ENCODE peak calls at places on chromosome 18, in ten cellular contexts. T, K, H, Z, D, P, S, C, F and I are unnamed samples.

GRCh38 chr18:44725300-44726096 is 44.8 kb downstream of the SETBP1 start:
- DNase-seq in K (peak), P (peak), F (no peak), T (no peak), C (peak), D (no peak), H (peak), S (peak), Z (no peak), I (no peak)

GRCh38 chr18:78632111-78632541 is 347.5 kb upstream of the SALL3 start:
- DNase-seq in F (no peak), C (no peak), T (no peak), K (no peak), H (no peak), Z (no peak), P (no peak), D (no peak), S (no peak), I (no peak)

GRCh38 chr18:48813833-48814489 is 136.8 kb downstream of the SMAD7 start:
- DNase-seq in P (no peak), Z (no peak), D (no peak), S (peak), C (no peak), H (no peak), K (no peak), F (no peak), T (no peak), I (no peak)

GRCh38 chr18:79791141-79791972 is 6.4 kb upstream of the KCNG2 start:
- DNase-seq in S (no peak), D (no peak), Z (no peak), F (peak), H (peak), C (no peak), P (peak), K (no peak), T (no peak), I (no peak)

GRCh38 chr18:54769526-54770464 is 58.5 kb upstream of the RAB27B start:
- DNase-seq in H (no peak), F (no peak), T (no peak), P (no peak), S (no peak), K (no peak), D (no peak), C (no peak), Z (no peak), I (no peak)

GRCh38 chr18:48808476-48808875 is 142.3 kb downstream of the SMAD7 start:
- DNase-seq in Z (no peak), F (no peak), T (no peak), H (no peak), D (no peak), P (no peak), S (no peak), C (no peak), K (no peak), I (no peak)

GRCh38 chr18:55144226-55144625 is 185.0 kb upstream of the CCDC68 start:
- DNase-seq in H (no peak), P (no peak), C (no peak), K (no peak), F (no peak), T (no peak), Z (no peak), S (no peak), D (no peak), I (no peak)

GRCh38 chr18:3044931-3045698 is 32.2 kb upstream of the LPIN2 start:
- DNase-seq in P (peak), Z (no peak), C (no peak), T (no peak), D (no peak), F (no peak), K (no peak), S (peak), H (no peak), I (peak)

GRCh38 chr18:27198036-27198435 is 12.9 kb upstream of the CHST9 start:
- DNase-seq in P (no peak), C (no peak), Z (no peak), H (no peak), K (no peak), S (no peak), T (no peak), D (no peak), F (no peak), I (no peak)

GRCh38 chr18:22710628-22711380 is 222.3 kb upstream of the RBBP8 start:
- DNase-seq in H (peak), P (no peak), C (no peak), F (no peak), S (peak), D (no peak), T (no peak), K (no peak), Z (no peak), I (peak)

GRCh38 chr18:25449046-25449445 is 97.1 kb upstream of the ZNF521 start:
- DNase-seq in P (no peak), K (no peak), S (peak), C (no peak), D (no peak), T (no peak), H (no peak), Z (no peak), F (no peak), I (no peak)

GRCh38 chr18:28015671-28016070 is 161.3 kb downstream of the CDH2 start:
- DNase-seq in K (no peak), F (no peak), P (no peak), H (no peak), T (no peak), Z (no peak), S (no peak), C (no peak), D (no peak), I (no peak)

GRCh38 chr18:2091937-2092336 is 479.4 kb downstream of the METTL4 start:
- DNase-seq in H (no peak), D (no peak), Z (no peak), T (no peak), S (no peak), K (no peak), P (no peak), F (no peak), C (no peak), I (no peak)

GRCh38 chr18:79480171-79480981 is 84.6 kb downstream of the NFATC1 start:
- DNase-seq in K (no peak), F (no peak), Z (no peak), H (no peak), S (no peak), C (no peak), T (no peak), D (no peak), P (no peak), I (no peak)

GRCh38 chr18:26875040-26875654 is 9.6 kb upstream of the AQP4 start:
- DNase-seq in K (no peak), Z (no peak), C (no peak), H (no peak), F (no peak), S (no peak), P (no peak), D (no peak), T (no peak), I (no peak)

GRCh38 chr18:55275042-55275897 is 312.7 kb downstream of the TCF4 start:
- DNase-seq in S (peak), C (no peak), P (peak), F (no peak), H (peak), K (no peak), T (no peak), Z (no peak), D (no peak), I (no peak)

GRCh38 chr18:48161911-48162698 is 231.6 kb upstream of the SMAD2 start:
- DNase-seq in Z (no peak), T (no peak), C (no peak), H (no peak), F (peak), S (no peak), P (no peak), K (no peak), D (peak), I (no peak)

GRCh38 chr18:13137041-13137938 is 81.3 kb upstream of the LDLRAD4 start:
- DNase-seq in S (no peak), Z (no peak), T (peak), C (no peak), F (no peak), P (peak), K (no peak), H (no peak), D (no peak), I (no peak)

GRCh38 chr18:2178036-2178435 is 393.3 kb downstream of the METTL4 start:
- DNase-seq in K (no peak), F (no peak), T (no peak), Z (no peak), D (no peak), P (no peak), C (no peak), S (no peak), H (no peak), I (no peak)

GRCh38 chr18:24176727-24177416 is 38.0 kb downstream of the CABYR start:
- DNase-seq in F (peak), P (peak), S (peak), Z (peak), C (peak), T (peak), D (peak), K (peak), H (peak), I (peak)

GRCh38 chr18:37378616-37379015 is 187.0 kb downstream of the CELF4 start:
- DNase-seq in S (no peak), K (no peak), Z (no peak), P (no peak), H (no peak), D (no peak), F (no peak), T (no peak), C (no peak), I (no peak)

GRCh38 chr18:47150824-47151366 is 595 bp upstream of the HDHD2 start:
- DNase-seq in T (peak), Z (no peak), P (peak), C (no peak), D (peak), K (no peak), S (no peak), F (no peak), H (no peak), I (no peak)

GRCh38 chr18:23545247-23545789 is 41.0 kb downstream of the NPC1 start:
- DNase-seq in T (no peak), C (no peak), K (no peak), F (no peak), H (no peak), S (no peak), P (no peak), Z (no peak), D (no peak), I (no peak)

GRCh38 chr18:77165489-77166415 is 33.2 kb upstream of the MBP start:
- DNase-seq in Z (no peak), K (no peak), S (no peak), T (no peak), P (no peak), D (no peak), C (no peak), H (peak), F (no peak), I (no peak)

GRCh38 chr18:74507927-74508326 is 11.8 kb downstream of the CNDP2 start:
- DNase-seq in C (no peak), H (no peak), S (no peak), Z (no peak), D (no peak), K (no peak), T (no peak), P (no peak), F (no peak), I (no peak)

GRCh38 chr18:70398076-70398475 is 109.2 kb downstream of the SOCS6 start:
- DNase-seq in T (no peak), D (no peak), Z (no peak), S (no peak), K (no peak), P (no peak), C (no peak), H (no peak), F (no peak), I (no peak)

GRCh38 chr18:72762505-72763122 is 105.2 kb downstream of the NETO1 start:
- DNase-seq in T (peak), Z (peak), P (peak), F (peak), S (no peak), H (peak), D (peak), K (peak), C (no peak), I (no peak)

GRCh38 chr18:68436485-68436884 is 278.4 kb downstream of the TMX3 start:
- DNase-seq in P (peak), Z (no peak), S (no peak), F (no peak), D (no peak), H (no peak), T (no peak), C (no peak), K (no peak), I (no peak)

GRCh38 chr18:48333563-48333962 is 75.6 kb downstream of the ZBTB7C start:
- DNase-seq in H (no peak), F (no peak), C (no peak), T (no peak), Z (no peak), D (peak), S (peak), P (no peak), K (no peak), I (no peak)

GRCh38 chr18:59273936-59274928 is 978 bp upstream of the RAX start:
- DNase-seq in T (no peak), P (no peak), H (no peak), C (no peak), F (no peak), Z (no peak), S (no peak), K (no peak), D (no peak), I (peak)

GRCh38 chr18:3434685-3435084 is 15.3 kb upstream of the TGIF1 start:
- DNase-seq in T (no peak), S (no peak), D (no peak), H (no peak), F (no peak), P (no peak), C (no peak), K (no peak), Z (no peak), I (no peak)

GRCh38 chr18:57801379-57802165 is 1.5 kb downstream of the ATP8B1 start:
- DNase-seq in S (no peak), K (no peak), F (peak), H (no peak), T (peak), D (no peak), Z (no peak), C (peak), P (no peak), I (peak)

GRCh38 chr18:22168360-22168921 is 948 bp upstream of the GATA6 start:
- DNase-seq in F (peak), C (no peak), D (no peak), H (no peak), Z (no peak), S (peak), P (no peak), K (no peak), T (peak), I (peak)

GRCh38 chr18:63297678-63298392 is 21.7 kb downstream of the BCL2 start:
- DNase-seq in H (no peak), K (no peak), P (no peak), Z (no peak), C (no peak), S (no peak), D (no peak), F (no peak), T (no peak), I (no peak)

GRCh38 chr18:62454527-62454926 is 68.3 kb upstream of the ZCCHC2 start:
- DNase-seq in S (no peak), D (no peak), F (no peak), Z (no peak), P (no peak), T (no peak), C (no peak), K (no peak), H (no peak), I (no peak)

GRCh38 chr18:75247601-75248421 is 37.2 kb downstream of the TSHZ1 start:
- DNase-seq in P (peak), T (peak), K (no peak), D (peak), S (no peak), H (peak), F (no peak), C (no peak), Z (no peak), I (no peak)

GRCh38 chr18:812673-813404 is 797 bp upstream of the YES1 start:
- DNase-seq in P (peak), D (no peak), K (no peak), T (peak), C (peak), H (peak), S (peak), Z (no peak), F (peak), I (peak)